ENCODE peak calls at places on chromosomes 6 and 20, in eight cellular contexts. Y is GM20000; B is stimulated activated naive CD4-positive, alpha-beta T cell treated with Interleukin-2 at 50 U/mL for 16 hours; Z is A172; A is stomach; O is cardiac muscle cell; M is dorsolateral prefrontal cortex; F is Panc1. R is an unnamed sample.

GRCh38 chr20:57869951-57870315 is 160.1 kb upstream of the PMEPA1 start:
- DNase-seq in M (no peak), Z (no peak), F (no peak), A (no peak), B (no peak), Y (no peak), O (no peak), R (no peak)

GRCh38 chr6:33583591-33584155 is 3.6 kb upstream of the BAK1 start:
- DNase-seq in Z (no peak), M (no peak), Y (no peak), A (no peak), B (no peak), O (no peak), F (no peak), R (no peak)

GRCh38 chr6:107538856-107539387 is 49.0 kb downstream of the SOBP start:
- DNase-seq in A (no peak), B (no peak), Z (no peak), O (no peak), M (no peak), F (no peak), Y (no peak), R (no peak)

GRCh38 chr6:42696526-42697267 is 25.7 kb downstream of the PRPH2 start:
- DNase-seq in A (no peak), B (no peak), O (peak; percentile 78), M (no peak), F (no peak), Z (no peak), Y (no peak), R (no peak)

GRCh38 chr20:43662943-43663655 is 3.8 kb upstream of the MYBL2 start:
- DNase-seq in B (no peak), O (no peak), M (no peak), Z (peak; percentile 73), A (no peak), F (no peak), Y (no peak), R (no peak)

GRCh38 chr6:127992144-127992543 is 91.3 kb upstream of the THEMIS start:
- DNase-seq in M (no peak), Z (no peak), Y (no peak), A (no peak), B (no peak), F (no peak), O (no peak), R (no peak)

GRCh38 chr6:124233221-124233620 is 429.6 kb downstream of the NKAIN2 start:
- DNase-seq in A (no peak), M (no peak), F (no peak), Y (no peak), Z (no peak), B (no peak), O (no peak), R (no peak)

GRCh38 chr20:37516697-37517370 is 4.2 kb upstream of the NNAT start:
- DNase-seq in M (no peak), Z (no peak), B (no peak), O (peak; percentile 48), A (peak; percentile 23), F (no peak), Y (no peak), R (no peak)

GRCh38 chr6:91812596-91813274 is 1225.9 kb upstream of the MAP3K7 start:
- DNase-seq in M (no peak), Y (no peak), O (no peak), F (no peak), A (no peak), B (no peak), Z (no peak), R (no peak)